ENCODE peak calls at places on chromosomes 11 and 22, in four cellular contexts. V is HepG2, L is K562, B is GM12878. W is an unnamed sample.

GRCh38 chr11:80855975-80856524 is 1415.2 kb upstream of the TENM4 start:
- DNase-seq in V (no peak), L (no peak), B (no peak), W (no peak)

GRCh38 chr11:68855205-68855978 is 13.7 kb upstream of the CPT1A start:
- DNase-seq in V (no peak), L (no peak), B (no peak), W (peak; percentile 41)

GRCh38 chr22:29128891-29129643 is 56.2 kb downstream of the KREMEN1 start:
- DNase-seq in V (no peak), L (peak; percentile 25), B (no peak), W (no peak)

GRCh38 chr22:36765943-36766450 is 9.9 kb downstream of the IFT27 start:
- DNase-seq in V (no peak), L (no peak), B (no peak), W (no peak)

GRCh38 chr22:25054943-25055511 is 102.5 kb downstream of the KIAA1671 start:
- DNase-seq in V (no peak), L (no peak), B (no peak), W (no peak)

GRCh38 chr11:63736864-63737263 is 31.7 kb downstream of the ZFTA start:
- DNase-seq in V (no peak), L (no peak), B (no peak), W (no peak)

GRCh38 chr11:114082415-114082748 is 22.9 kb downstream of the ZBTB16 start:
- DNase-seq in V (peak; percentile 39), L (peak; percentile 14), B (no peak), W (no peak)

GRCh38 chr11:66042227-66043007 is 6.5 kb downstream of the GAL3ST3 start:
- DNase-seq in V (no peak), L (no peak), B (no peak), W (no peak)

GRCh38 chr11:121422675-121423074 is 29.4 kb upstream of the SORL1 start:
- DNase-seq in V (no peak), L (no peak), B (peak; percentile 72), W (no peak)

GRCh38 chr11:104134760-104135159 is 29.2 kb downstream of the PDGFD start:
- DNase-seq in V (no peak), L (no peak), B (no peak), W (no peak)

GRCh38 chr11:2360081-2360642 is 16.9 kb upstream of the CD81 start:
- DNase-seq in V (no peak), L (no peak), B (no peak), W (no peak)

GRCh38 chr11:73334244-73335203 is 26.4 kb downstream of the ARHGEF17 start:
- DNase-seq in V (peak; percentile 45), L (peak; percentile 77), B (no peak), W (no peak)

GRCh38 chr11:33703234-33703633 is 2.6 kb upstream of the C11orf91 start:
- DNase-seq in V (no peak), L (no peak), B (no peak), W (no peak)

GRCh38 chr11:27282141-27282590 is 80.8 kb downstream of the CCDC34 start:
- DNase-seq in V (peak; percentile 60), L (no peak), B (no peak), W (no peak)

GRCh38 chr11:86625544-86625943 is 46.9 kb downstream of the ME3 start:
- DNase-seq in V (no peak), L (no peak), B (no peak), W (no peak)
- TF ChIP-seq BHLHE40 in V (no peak), L (no peak), B (no peak), W (no peak)

GRCh38 chr22:30887861-30888260 is 80.7 kb downstream of the MORC2 start:
- DNase-seq in V (no peak), L (no peak), B (no peak), W (no peak)

GRCh38 chr22:30889996-30890480 is 78.5 kb downstream of the MORC2 start:
- DNase-seq in V (no peak), L (no peak), B (no peak), W (no peak)

GRCh38 chr22:30890689-30891442 is 77.7 kb downstream of the MORC2 start:
- DNase-seq in V (no peak), L (peak; percentile 43), B (no peak), W (peak; percentile 78)

GRCh38 chr22:30891443-30891755 is 77.2 kb downstream of the MORC2 start:
- DNase-seq in V (no peak), L (no peak), B (no peak), W (no peak)

DNA sequence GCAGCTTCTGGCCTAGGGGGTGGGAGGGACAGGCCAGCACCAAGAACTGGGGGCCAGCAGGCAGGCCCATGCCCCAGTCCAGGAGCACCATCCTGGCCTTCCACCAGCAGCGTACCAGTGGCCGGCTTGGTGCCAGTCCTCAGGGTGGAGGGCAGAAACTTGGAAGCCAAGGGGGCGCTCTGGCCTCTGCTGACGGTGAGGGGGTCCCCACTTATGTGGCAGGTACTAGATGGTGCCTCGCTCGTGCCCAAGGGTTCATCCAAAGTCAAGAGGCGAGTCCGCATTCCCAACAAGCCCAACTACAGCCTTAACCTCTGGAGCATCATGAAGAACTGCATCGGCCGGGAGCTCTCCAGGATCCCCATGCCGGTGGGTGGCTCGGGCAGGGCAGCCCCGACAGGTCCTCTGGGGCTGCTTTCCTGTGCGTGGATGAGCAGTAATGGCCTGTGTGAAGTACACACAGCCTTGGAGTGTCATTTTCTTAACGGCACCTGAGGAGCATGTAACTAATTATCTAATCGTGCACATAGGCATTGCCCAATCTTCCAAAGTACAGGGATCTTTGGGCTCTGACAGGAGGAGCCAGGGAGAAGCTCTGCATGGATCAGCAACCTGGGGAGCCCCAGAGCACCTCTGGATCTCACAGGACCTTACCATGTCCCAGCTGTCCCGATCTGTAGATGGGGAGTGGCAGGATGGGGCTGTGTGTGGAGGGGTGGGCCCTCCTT is 79.1 kb downstream of the MORC2 start:
- DNase-seq in V (no peak), L (no peak), B (no peak), W (no peak)
- TF ChIP-seq SP1 in V (no peak), L (no peak), B (no peak), W (no peak)

DNA sequence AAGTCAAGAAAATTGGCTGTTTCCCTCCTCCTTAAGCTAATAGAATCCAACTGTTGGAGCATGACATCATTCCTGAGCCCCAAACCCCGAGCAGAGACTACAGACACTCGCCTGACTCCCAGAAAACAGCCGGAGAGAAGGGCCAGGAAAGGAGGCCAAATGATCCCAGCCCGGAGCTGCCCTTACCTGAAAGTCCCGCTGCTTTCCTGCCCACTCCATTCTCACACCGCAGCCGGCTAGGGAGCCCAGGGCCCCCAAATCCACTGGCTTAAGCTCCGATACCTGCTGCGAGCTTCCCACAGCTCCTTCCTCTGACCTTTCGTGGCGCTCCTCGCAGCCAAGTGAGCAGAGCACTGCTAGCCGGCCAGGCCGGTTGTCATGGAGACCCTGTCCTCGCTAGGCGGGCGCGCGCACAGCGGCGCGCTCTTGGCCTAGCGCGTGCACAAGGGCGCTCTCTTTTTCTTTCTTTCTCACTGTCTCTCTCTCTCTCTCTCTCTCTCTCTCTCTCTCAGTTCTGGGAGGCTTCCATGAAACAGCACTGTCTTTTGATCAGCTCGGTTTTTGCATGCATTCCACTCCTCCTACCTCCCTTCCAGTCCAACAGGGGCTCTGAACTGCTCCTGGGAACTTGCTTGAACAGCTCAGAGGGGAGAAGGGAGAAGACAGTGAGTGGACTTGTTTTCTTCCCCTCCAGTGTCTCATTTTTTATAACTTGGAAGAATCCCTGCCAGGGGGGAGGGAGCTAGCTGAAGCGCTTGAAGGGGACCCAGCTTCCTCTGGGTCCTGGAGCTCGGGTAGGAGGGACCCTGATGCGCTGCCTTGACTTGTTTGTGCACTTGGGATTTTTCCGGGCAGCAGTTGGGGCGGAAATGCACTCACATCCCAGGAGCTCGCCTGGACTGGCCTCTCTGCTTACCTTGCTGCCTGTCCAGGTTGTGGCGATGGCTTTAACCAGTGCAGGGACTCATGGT is 100.4 kb upstream of the AKIP1 start:
- DNase-seq in V (peak; percentile 63), L (peak; percentile 55), B (no peak), W (no peak)
- TF ChIP-seq BHLHE40 in V (no peak), L (no peak), B (no peak), W (no peak)

GRCh38 chr22:45946805-45947600 is 30.0 kb downstream of the WNT7B start:
- DNase-seq in V (no peak), L (no peak), B (no peak), W (no peak)

GRCh38 chr22:45948081-45948648 is 28.8 kb downstream of the WNT7B start:
- DNase-seq in V (no peak), L (no peak), B (no peak), W (no peak)

GRCh38 chr22:45942344-45942743 is 34.6 kb downstream of the WNT7B start:
- DNase-seq in V (no peak), L (no peak), B (no peak), W (no peak)

GRCh38 chr22:45942787-45943493 is 34.0 kb downstream of the WNT7B start:
- DNase-seq in V (no peak), L (no peak), B (no peak), W (no peak)

GRCh38 chr22:45945621-45946020 is 31.3 kb downstream of the WNT7B start:
- DNase-seq in V (no peak), L (no peak), B (no peak), W (no peak)
- TF ChIP-seq SP1 in V (no peak), L (no peak), B (no peak), W (no peak)

GRCh38 chr11:134489728-134490127 is 77.7 kb upstream of the B3GAT1 start:
- DNase-seq in V (no peak), L (no peak), B (no peak), W (no peak)
- TF ChIP-seq BHLHE40 in V (no peak), L (no peak), B (no peak), W (no peak)

GRCh38 chr22:27800250-27801131 is 1.1 kb downstream of the MN1 start:
- DNase-seq in V (no peak), L (no peak), B (no peak), W (peak; percentile 30)
- TF ChIP-seq SP1 in V (no peak), L (no peak), B (no peak), W (no peak)

GRCh38 chr11:59062602-59063529 is 23.2 kb upstream of the GLYATL1B start:
- DNase-seq in V (no peak), L (no peak), B (no peak), W (no peak)
- TF ChIP-seq BHLHE40 in V (no peak), L (no peak), B (no peak), W (no peak)

GRCh38 chr11:82999232-82999631 is 72.5 kb downstream of the RAB30 start:
- DNase-seq in V (no peak), L (no peak), B (no peak), W (no peak)

GRCh38 chr11:83002522-83002921 is 69.2 kb downstream of the RAB30 start:
- DNase-seq in V (no peak), L (no peak), B (no peak), W (no peak)

GRCh38 chr11:83002047-83002446 is 69.7 kb downstream of the RAB30 start:
- DNase-seq in V (no peak), L (no peak), B (no peak), W (no peak)

GRCh38 chr11:82998697-82999096 is 73.0 kb downstream of the RAB30 start:
- DNase-seq in V (no peak), L (no peak), B (no peak), W (no peak)

DNA sequence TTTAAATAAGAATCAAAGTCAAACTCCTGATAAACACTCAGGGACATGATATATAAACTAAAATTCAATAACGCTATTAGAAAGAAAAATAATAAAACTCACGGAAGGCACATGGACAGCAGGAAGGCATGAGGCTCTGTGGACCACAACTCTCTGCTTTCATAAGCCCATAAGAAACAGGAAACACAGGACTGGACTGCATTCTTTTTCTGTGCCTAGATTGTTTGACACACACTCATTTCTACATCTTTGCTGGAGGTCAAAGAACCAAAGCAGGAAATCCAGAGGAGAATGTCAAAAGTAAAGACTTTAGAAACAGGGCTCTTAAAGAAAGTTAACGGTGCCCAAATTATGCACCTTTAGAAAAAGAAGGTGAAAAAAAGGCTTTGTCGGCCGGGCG is 71.3 kb downstream of the RAB30 start:
- DNase-seq in V (no peak), L (no peak), B (no peak), W (no peak)
- TF ChIP-seq SP1 in V (no peak), L (no peak), B (no peak), W (no peak)